ENCODE peak calls at places on chromosomes 13 and 19, in four cellular contexts. X is neural progenitor cell, H is cardiac muscle cell, F is IMR-90. S is an unnamed sample. For H3K4me1, the result is how much of the 10 kb centered on the place peaks cover.

GRCh38 chr13:76991432-76991795 is 467 bp upstream of the CLN5 start:
- DNase-seq in X (peak), F (no peak), H (no peak), S (peak)

GRCh38 chr13:29465741-29466293 is 129.7 kb downstream of the SLC7A1 start:
- DNase-seq in X (no peak), F (peak), H (peak), S (no peak)

GRCh38 chr19:3708207-3708931 is at the start of gene TJP3:
- DNase-seq in X (no peak), F (peak), H (no peak), S (peak)

GRCh38 chr19:30674656-30675055 is 302.5 kb downstream of the ZNF536 start:
- DNase-seq in F (no peak), H (no peak), X (no peak), S (no peak)

GRCh38 chr19:10173527-10173926 is 21.2 kb downstream of the DNMT1 start:
- DNase-seq in F (peak), H (no peak), X (no peak), S (no peak)

GRCh38 chr13:33204130-33204927 is 81.2 kb downstream of the STARD13 start:
- DNase-seq in X (no peak), H (no peak), F (peak), S (no peak)

GRCh38 chr19:54307389-54307788 is 5.6 kb downstream of the LILRA5 start:
- DNase-seq in X (no peak), H (no peak), F (no peak), S (no peak)

GRCh38 chr13:90493667-90494066 is 853.8 kb upstream of the MIR17HG start:
- DNase-seq in F (no peak), X (no peak), H (no peak), S (no peak)

GRCh38 chr19:45638930-45639729 is at the start of gene EML2:
- DNase-seq in H (peak), F (no peak), X (peak), S (peak)

GRCh38 chr13:112776354-112776753 is 86.5 kb downstream of the ATP11A start:
- DNase-seq in X (no peak), H (no peak), F (no peak), S (no peak)

GRCh38 chr13:50015263-50015662 is at the start of gene KCNRG:
- DNase-seq in X (no peak), F (peak), H (no peak), S (no peak)

GRCh38 chr13:48412100-48412556 is 785 bp downstream of the LPAR6 start:
- DNase-seq in F (peak), H (no peak), X (no peak), S (no peak)

GRCh38 chr19:38152461-38153379 is 71.3 kb downstream of the DPF1 start:
- DNase-seq in H (no peak), F (peak), X (no peak), S (no peak)

GRCh38 chr13:35598233-35598632 is 121.7 kb upstream of the MAB21L1 start:
- DNase-seq in H (no peak), F (no peak), X (no peak), S (no peak)

GRCh38 chr13:48818495-48818961 is 157.2 kb upstream of the FNDC3A start:
- DNase-seq in X (no peak), F (peak), H (no peak), S (no peak)

GRCh38 chr13:85236431-85236830 is 562.8 kb downstream of the SLITRK6 start:
- DNase-seq in H (no peak), X (no peak), F (peak), S (no peak)

GRCh38 chr19:42032428-42032827 is 37.6 kb downstream of the GRIK5 start:
- DNase-seq in F (no peak), X (no peak), H (no peak), S (no peak)

GRCh38 chr19:49932731-49933131 is 3.4 kb upstream of the NUP62 start:
- DNase-seq in F (no peak), X (no peak), H (no peak), S (no peak)

GRCh38 chr19:4682417-4683200 is 12.5 kb upstream of the MYDGF start:
- DNase-seq in X (no peak), F (no peak), H (no peak), S (no peak)

GRCh38 chr19:44767295-44768180 is 10.2 kb upstream of the CBLC start:
- DNase-seq in F (no peak), X (no peak), H (no peak), S (no peak)

GRCh38 chr13:72849571-72849970 is 67.6 kb downstream of the PIBF1 start:
- DNase-seq in F (peak), X (no peak), H (no peak), S (no peak)

GRCh38 chr13:86087241-86087640 is 288.0 kb upstream of the SLITRK6 start:
- DNase-seq in X (no peak), F (no peak), H (no peak), S (no peak)

GRCh38 chr19:11673608-11674041 is 65.1 kb downstream of the ZNF823 start:
- DNase-seq in X (peak), H (peak), F (peak), S (peak)

GRCh38 chr13:110559986-110560385 is 1.5 kb downstream of the RAB20 start:
- DNase-seq in H (no peak), F (no peak), X (no peak), S (no peak)

GRCh38 chr13:74229242-74229641 is 95.0 kb upstream of the KLF12 start:
- DNase-seq in F (peak), H (no peak), X (no peak), S (no peak)

GRCh38 chr19:41795031-41795461 is 1.3 kb upstream of the CEACAM3 start:
- DNase-seq in X (peak), H (peak), F (peak), S (no peak)

GRCh38 chr13:36125841-36126240 is 5.3 kb downstream of the DCLK1 start:
- DNase-seq in X (no peak), H (no peak), F (no peak), S (no peak)

GRCh38 chr13:91017031-91017668 is 330.3 kb upstream of the MIR17HG start:
- DNase-seq in F (peak), H (peak), X (peak), S (no peak)

GRCh38 chr19:11446652-11447301 is 11.3 kb downstream of the PRKCSH start:
- DNase-seq in H (peak), X (peak), F (no peak), S (peak)

DNA sequence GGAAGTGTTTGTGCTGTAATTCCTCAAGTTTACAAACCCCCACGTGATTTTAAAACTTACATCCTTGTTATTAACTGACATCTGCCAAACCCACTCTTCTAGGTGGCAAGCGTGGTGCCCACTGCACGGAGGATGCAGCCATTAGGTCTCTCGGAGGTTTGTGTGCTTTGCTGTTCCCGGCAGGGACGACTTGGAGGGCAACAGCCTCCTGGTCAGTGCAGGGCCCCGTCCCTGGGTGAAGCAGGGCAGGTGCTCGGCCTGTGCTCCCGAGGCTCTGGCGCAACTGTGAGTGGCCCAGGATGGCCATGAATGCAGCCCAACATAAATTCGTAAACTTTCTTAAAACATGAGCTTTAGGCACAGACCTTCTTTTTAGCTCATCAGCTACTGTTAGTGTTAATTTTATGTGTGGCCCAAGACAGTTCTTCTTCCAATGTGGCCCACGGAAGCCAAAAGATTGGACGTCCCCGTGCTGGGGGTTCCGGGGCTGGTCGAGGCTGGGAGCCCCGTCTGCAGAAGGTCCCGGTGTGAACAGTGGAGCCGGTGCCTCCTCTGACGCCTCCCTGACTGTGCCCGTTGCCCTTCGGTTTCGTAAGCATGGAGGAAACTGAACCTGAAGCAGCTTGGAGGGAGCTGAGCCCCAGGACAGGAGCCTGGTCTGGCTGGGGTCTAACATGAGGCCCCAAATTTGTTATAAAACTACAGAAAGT is 11.9 kb downstream of the GAS6 start:
- DNase-seq in X (no peak), H (no peak), F (no peak), S (no peak)
- H3K4me1 ChIP-seq in X (under half), H (under half), F (half or more), S (half or more)

GRCh38 chr13:114146173-114146572 is 13.8 kb upstream of the RASA3 start:
- DNase-seq in F (no peak), X (no peak), H (no peak), S (peak)
- H3K4me1 ChIP-seq in F (under half), X (under half), H (under half), S (under half)

GRCh38 chr13:59679239-59679638 is 484.5 kb downstream of the DIAPH3 start:
- DNase-seq in H (no peak), X (peak), F (no peak), S (no peak)
- H3K4me1 ChIP-seq in H (under half), X (under half), F (under half), S (under half)

GRCh38 chr13:47100214-47100853 is 203.5 kb upstream of the HTR2A start:
- DNase-seq in H (no peak), F (peak), X (no peak), S (no peak)
- H3K4me1 ChIP-seq in H (under half), F (under half), X (under half), S (under half)

DNA sequence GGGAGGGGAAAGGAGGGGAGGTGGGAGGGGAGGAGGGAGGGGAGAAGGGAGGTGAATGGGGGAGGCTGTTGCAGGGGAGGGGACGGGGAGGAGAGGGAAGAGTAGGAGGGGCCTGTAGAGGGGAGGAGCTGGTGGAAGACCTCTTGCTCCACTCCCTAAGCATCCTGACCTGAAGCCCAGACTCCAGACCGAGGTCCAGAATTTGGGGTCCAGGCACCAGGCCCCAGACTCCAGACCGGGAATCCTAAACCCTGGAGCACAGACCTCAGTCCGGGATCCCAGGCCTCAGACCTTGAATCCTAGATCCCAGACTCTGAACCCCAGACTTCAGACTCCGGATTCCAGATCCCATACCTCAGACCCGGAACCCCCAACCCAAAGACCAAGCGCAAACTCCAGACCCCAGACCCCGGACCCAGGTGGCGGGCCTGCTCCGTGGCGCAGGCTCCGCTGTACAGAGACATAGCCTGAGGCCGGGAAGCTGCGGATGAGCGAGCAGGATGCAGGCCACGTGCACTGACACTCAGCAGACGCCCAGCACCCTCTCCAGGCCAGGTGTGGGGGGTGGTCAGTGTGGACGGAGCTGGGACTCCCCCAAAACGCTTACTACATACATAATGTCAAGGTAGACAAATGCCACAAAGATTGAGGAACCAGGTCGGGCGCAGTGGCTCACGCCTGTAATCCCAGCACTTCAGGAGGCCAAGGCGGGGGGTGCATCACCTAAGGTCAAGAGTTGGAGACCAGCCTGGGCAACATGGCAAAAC is 710 bp upstream of the BTBD2 start:
- DNase-seq in H (peak), F (peak), X (peak), S (peak)
- H3K4me1 ChIP-seq in H (under half), F (under half), X (under half), S (under half)

GRCh38 chr19:16579381-16579780 is 7.2 kb upstream of the SLC35E1 start:
- DNase-seq in H (no peak), F (no peak), X (no peak), S (no peak)
- H3K4me1 ChIP-seq in H (under half), F (under half), X (under half), S (under half)

DNA sequence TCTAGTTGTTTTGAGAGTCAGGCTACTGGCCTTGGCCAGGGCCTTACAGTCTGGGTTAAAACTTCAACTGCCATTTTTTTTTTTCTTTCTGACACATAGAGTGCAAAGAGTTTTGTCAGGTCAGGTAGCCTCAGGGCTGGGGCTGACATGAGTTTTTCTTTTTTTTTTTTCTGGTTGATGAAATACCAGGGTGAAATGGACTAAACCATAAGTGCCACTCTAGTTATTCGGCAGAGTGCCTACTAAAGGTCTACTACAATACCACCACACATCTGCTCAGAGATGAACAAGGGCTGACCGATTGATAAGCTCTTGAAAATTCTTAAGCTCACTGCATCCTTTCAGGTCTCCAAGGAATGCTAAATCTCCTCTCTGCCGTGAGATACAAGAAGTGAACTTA is 4.4 kb upstream of the ZNF320 start:
- DNase-seq in H (no peak), F (no peak), X (no peak), S (no peak)
- H3K4me1 ChIP-seq in H (under half), F (under half), X (under half), S (under half)

DNA sequence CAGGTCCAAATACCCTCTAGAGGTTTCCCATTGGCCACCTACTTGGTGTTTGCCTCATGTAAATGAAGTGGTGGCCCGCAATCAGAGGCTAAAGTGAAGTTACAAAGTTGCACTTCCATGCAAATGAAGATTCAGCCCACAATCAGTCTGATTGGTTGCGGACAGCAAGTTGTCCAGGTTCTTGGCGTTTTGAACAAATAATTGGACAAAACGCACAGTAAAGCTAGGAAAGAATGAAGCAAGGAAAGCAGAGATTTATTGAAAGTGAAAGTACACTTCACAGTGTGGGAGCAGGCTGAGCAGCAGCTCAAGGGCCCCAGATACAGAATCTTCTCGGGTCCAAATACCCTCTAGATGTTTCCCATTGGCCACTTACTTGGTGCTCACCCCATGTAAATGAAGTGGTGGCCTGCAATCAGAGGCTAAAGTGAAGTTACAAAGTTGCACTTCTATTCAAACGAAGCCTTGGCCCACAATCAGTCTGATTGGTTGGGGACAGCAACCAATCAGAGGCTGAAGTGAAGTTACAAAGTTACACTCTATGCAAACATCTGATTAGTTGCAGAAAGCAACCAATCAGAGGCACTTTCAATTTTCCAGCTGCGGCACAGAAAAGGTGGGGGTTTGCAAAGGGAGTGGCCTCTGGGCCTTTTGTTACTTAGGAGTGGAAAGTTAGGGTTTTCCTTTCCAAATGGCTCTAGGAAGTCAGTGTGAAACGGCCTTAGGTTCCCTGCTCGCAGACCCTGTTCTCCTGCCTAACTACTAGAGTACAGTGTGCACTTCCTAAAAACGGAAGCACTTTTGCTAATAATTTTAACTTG is 4.7 kb upstream of the TM9SF2 start:
- DNase-seq in X (no peak), F (peak), H (no peak), S (peak)
- H3K4me1 ChIP-seq in X (under half), F (under half), H (under half), S (under half)

DNA sequence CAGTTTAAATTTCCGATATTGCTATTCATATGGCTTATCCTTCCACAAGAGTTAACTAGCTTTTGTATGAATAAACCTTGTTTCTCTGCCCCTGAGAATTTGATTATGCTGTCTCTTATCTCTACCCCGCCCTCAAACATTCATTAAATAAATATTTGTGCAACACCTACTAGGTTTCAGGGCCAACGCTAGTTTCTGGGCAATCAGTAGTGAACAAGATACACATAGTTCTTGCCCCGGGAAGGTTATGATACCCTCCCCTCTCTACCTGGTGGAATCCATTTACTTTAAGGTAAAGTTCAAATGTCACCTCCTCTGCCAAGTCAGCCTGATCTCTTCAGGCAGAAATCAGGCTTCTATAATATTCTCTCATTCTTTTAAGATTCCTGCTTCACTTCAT is 16.6 kb upstream of the USP12 start:
- DNase-seq in H (no peak), X (no peak), F (no peak), S (no peak)
- H3K4me1 ChIP-seq in H (under half), X (under half), F (under half), S (under half)

DNA sequence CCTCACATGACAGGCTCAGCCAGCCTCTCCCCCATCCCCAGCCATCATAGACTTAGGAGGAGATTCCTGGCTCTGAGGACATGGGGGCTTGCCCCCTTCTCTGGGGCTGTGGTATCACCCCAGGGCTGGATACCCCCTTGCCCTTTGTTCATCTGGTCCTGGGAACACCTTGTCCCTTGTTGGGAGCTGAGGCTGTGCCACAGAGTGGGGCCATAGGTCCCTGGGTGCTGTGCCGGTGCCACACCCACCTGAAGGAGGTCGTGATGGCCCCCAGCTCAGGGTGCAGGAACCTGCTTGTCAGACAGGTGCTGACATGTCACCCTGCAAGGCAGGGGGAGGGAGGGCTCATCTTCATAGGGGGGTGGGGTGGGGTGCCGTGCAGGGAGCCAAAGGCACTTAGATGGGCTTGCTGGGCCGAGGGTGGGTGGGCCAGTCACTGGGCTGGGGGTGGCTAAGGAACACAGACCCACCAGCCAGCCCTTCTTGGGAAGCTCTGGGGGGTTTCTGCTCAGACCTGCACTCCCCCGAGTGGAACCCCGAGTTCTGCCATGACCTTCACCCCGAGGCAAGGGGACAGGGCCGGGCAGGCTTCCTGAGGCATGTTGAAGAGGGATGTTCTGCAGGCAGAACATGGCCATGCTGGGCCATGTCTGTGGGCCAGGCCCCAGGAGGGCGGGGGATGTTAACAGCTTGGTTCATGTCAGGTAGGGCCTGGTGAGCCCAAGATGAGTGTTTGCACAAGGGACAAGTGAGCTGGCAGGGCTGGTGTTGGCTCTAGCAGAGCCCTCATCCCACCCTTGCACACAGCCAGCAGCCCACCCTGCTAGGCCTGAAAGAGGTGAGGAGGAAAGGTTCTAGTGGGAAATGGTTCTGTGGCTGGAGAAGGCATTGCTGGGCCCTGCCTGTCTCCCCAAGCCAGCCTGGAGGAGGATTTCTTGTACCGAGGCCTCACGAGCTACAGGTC is 28.0 kb downstream of the TSSK6 start:
- DNase-seq in X (no peak), F (no peak), H (no peak), S (no peak)
- H3K4me1 ChIP-seq in X (under half), F (under half), H (under half), S (under half)